ENCODE peak calls at places on chromosome 13, in ten cellular contexts. Q is astrocyte of the spinal cord; J is iris pigment epithelial cell; S is left ventricle myocardium superior; X is left lung; W is thoracic aorta; M is CD8-positive, alpha-beta memory T cell; P is mucosa of descending colon; L is NCI-H1694 treated with DMSO at 0.1 percent for 48 hours; U is sigmoid colon. R is an unnamed sample.

GRCh38 chr13:108728370-108728769 is 99.0 kb downstream of the MYO16 start:
- DNase-seq in Q (no peak), J (no peak), S (no peak), X (no peak), W (no peak), M (no peak), P (no peak), L (no peak), U (no peak), R (peak)

GRCh38 chr13:111952814-111953213 is 114.1 kb upstream of the SOX1 start:
- DNase-seq in Q (no peak), J (no peak), S (no peak), X (peak), W (no peak), M (no peak), P (no peak), L (no peak), U (no peak), R (no peak)

GRCh38 chr13:53758946-53759345 is 730.3 kb downstream of the OLFM4 start:
- DNase-seq in Q (no peak), J (no peak), S (no peak), X (no peak), W (no peak), M (no peak), P (no peak), L (no peak), U (no peak), R (peak)

GRCh38 chr13:44151474-44151873 is 222.2 kb upstream of the SERP2 start:
- DNase-seq in Q (no peak), J (no peak), S (no peak), X (no peak), W (no peak), M (no peak), P (no peak), L (no peak), U (no peak), R (peak)

GRCh38 chr13:23810842-23811241 is 78.4 kb downstream of the MIPEP start:
- DNase-seq in Q (no peak), J (no peak), S (no peak), X (no peak), W (no peak), M (no peak), P (no peak), L (no peak), U (no peak), R (no peak)

GRCh38 chr13:99352351-99353271 is 45.4 kb upstream of the GPR183 start:
- DNase-seq in Q (no peak), J (no peak), S (no peak), X (no peak), W (no peak), M (no peak), P (no peak), L (no peak), U (no peak), R (no peak)

GRCh38 chr13:21232196-21232595 is 55.7 kb downstream of the MRPL57 start:
- DNase-seq in Q (no peak), J (peak), S (peak), X (no peak), W (no peak), M (no peak), P (peak), L (no peak), U (peak), R (no peak)

GRCh38 chr13:30159446-30159839 is 147.9 kb downstream of the KATNAL1 start:
- DNase-seq in Q (peak), J (peak), S (no peak), X (no peak), W (no peak), M (no peak), P (no peak), L (no peak), U (peak), R (no peak)

GRCh38 chr13:113433391-113433916 is 19.8 kb downstream of the ADPRHL1 start:
- DNase-seq in Q (no peak), J (no peak), S (no peak), X (no peak), W (no peak), M (no peak), P (no peak), L (no peak), U (no peak), R (no peak)

GRCh38 chr13:27005556-27005955 is 166.1 kb downstream of the USP12 start:
- DNase-seq in Q (no peak), J (no peak), S (no peak), X (no peak), W (no peak), M (no peak), P (no peak), L (peak), U (peak), R (no peak)

GRCh38 chr13:33799950-33800592 is 17.9 kb upstream of the RFC3 start:
- DNase-seq in Q (peak), J (peak), S (no peak), X (no peak), W (no peak), M (peak), P (no peak), L (peak), U (no peak), R (peak)

GRCh38 chr13:106446011-106446410 is 89.5 kb downstream of the EFNB2 start:
- DNase-seq in Q (peak), J (peak), S (no peak), X (no peak), W (no peak), M (no peak), P (no peak), L (no peak), U (no peak), R (no peak)

GRCh38 chr13:70905035-70905434 is 796.8 kb upstream of the KLHL1 start:
- DNase-seq in Q (no peak), J (peak), S (no peak), X (no peak), W (no peak), M (no peak), P (no peak), L (peak), U (no peak), R (peak)

GRCh38 chr13:114128624-114129522 is 3.5 kb downstream of the RASA3 start:
- DNase-seq in Q (peak), J (peak), S (peak), X (peak), W (peak), M (peak), P (peak), L (no peak), U (peak), R (no peak)

GRCh38 chr13:75792526-75793187 is 156.5 kb downstream of the LMO7 start:
- DNase-seq in Q (no peak), J (peak), S (no peak), X (no peak), W (no peak), M (no peak), P (no peak), L (no peak), U (no peak), R (no peak)

GRCh38 chr13:40764587-40765403 is 6.2 kb downstream of the MRPS31 start:
- DNase-seq in Q (peak), J (peak), S (no peak), X (no peak), W (no peak), M (no peak), P (peak), L (no peak), U (no peak), R (no peak)

GRCh38 chr13:79413521-79413920 is 7.5 kb upstream of the RBM26 start:
- DNase-seq in Q (no peak), J (no peak), S (no peak), X (no peak), W (no peak), M (no peak), P (no peak), L (no peak), U (no peak), R (no peak)

GRCh38 chr13:91714726-91715334 is 316.4 kb downstream of the GPC5 start:
- DNase-seq in Q (no peak), J (no peak), S (no peak), X (no peak), W (no peak), M (no peak), P (no peak), L (no peak), U (no peak), R (peak)

GRCh38 chr13:110685305-110685704 is 20.6 kb downstream of the CARS2 start:
- DNase-seq in Q (peak), J (peak), S (no peak), X (no peak), W (no peak), M (no peak), P (no peak), L (no peak), U (peak), R (no peak)

GRCh38 chr13:40220299-40220935 is 446.0 kb downstream of the FOXO1 start:
- DNase-seq in Q (peak), J (peak), S (no peak), X (no peak), W (no peak), M (no peak), P (no peak), L (no peak), U (no peak), R (no peak)

GRCh38 chr13:77760893-77761292 is 63.4 kb downstream of the SLAIN1 start:
- DNase-seq in Q (no peak), J (no peak), S (no peak), X (no peak), W (no peak), M (no peak), P (no peak), L (no peak), U (no peak), R (no peak)

GRCh38 chr13:65868106-65868505 is 1362.0 kb downstream of the PCDH9 start:
- DNase-seq in Q (no peak), J (no peak), S (no peak), X (no peak), W (no peak), M (no peak), P (no peak), L (no peak), U (no peak), R (no peak)

GRCh38 chr13:24741791-24742190 is 22.2 kb upstream of the RNF17 start:
- DNase-seq in Q (no peak), J (no peak), S (no peak), X (no peak), W (no peak), M (no peak), P (no peak), L (no peak), U (no peak), R (no peak)

GRCh38 chr13:31200636-31200970 is 828 bp downstream of the B3GLCT start:
- DNase-seq in Q (peak), J (peak), S (peak), X (peak), W (no peak), M (no peak), P (peak), L (no peak), U (peak), R (peak)

GRCh38 chr13:43805071-43805468 is 18.3 kb upstream of the ENOX1 start:
- DNase-seq in Q (peak), J (peak), S (no peak), X (no peak), W (no peak), M (no peak), P (no peak), L (no peak), U (no peak), R (peak)

GRCh38 chr13:49214917-49215376 is 5.2 kb upstream of the MLNR start:
- DNase-seq in Q (no peak), J (peak), S (peak), X (peak), W (no peak), M (peak), P (peak), L (peak), U (no peak), R (no peak)

GRCh38 chr13:90868321-90868920 is 479.1 kb upstream of the MIR17HG start:
- DNase-seq in Q (peak), J (peak), S (no peak), X (no peak), W (no peak), M (no peak), P (peak), L (no peak), U (no peak), R (peak)

GRCh38 chr13:98504029-98504351 is 72.9 kb downstream of the STK24 start:
- DNase-seq in Q (peak), J (no peak), S (no peak), X (no peak), W (no peak), M (no peak), P (no peak), L (no peak), U (no peak), R (no peak)

GRCh38 chr13:27245610-27246009 is 5.7 kb upstream of the RPL21 start:
- DNase-seq in Q (no peak), J (no peak), S (no peak), X (no peak), W (no peak), M (no peak), P (no peak), L (no peak), U (no peak), R (no peak)

GRCh38 chr13:97495678-97496077 is 61.7 kb downstream of the RAP2A start:
- DNase-seq in Q (no peak), J (no peak), S (no peak), X (no peak), W (no peak), M (no peak), P (no peak), L (no peak), U (no peak), R (no peak)

GRCh38 chr13:103961784-103962183 is 895.6 kb upstream of the SLC10A2 start:
- DNase-seq in Q (no peak), J (no peak), S (no peak), X (no peak), W (no peak), M (no peak), P (no peak), L (no peak), U (no peak), R (no peak)

GRCh38 chr13:50248537-50249521 is 233.6 kb downstream of the KCNRG start:
- DNase-seq in Q (no peak), J (no peak), S (no peak), X (no peak), W (no peak), M (no peak), P (no peak), L (no peak), U (no peak), R (no peak)

GRCh38 chr13:22079961-22080360 is 409.1 kb downstream of the FGF9 start:
- DNase-seq in Q (no peak), J (no peak), S (no peak), X (no peak), W (no peak), M (no peak), P (no peak), L (no peak), U (no peak), R (no peak)

GRCh38 chr13:76720416-76720815 is 165.8 kb downstream of the KCTD12 start:
- DNase-seq in Q (no peak), J (no peak), S (no peak), X (no peak), W (no peak), M (no peak), P (no peak), L (no peak), U (no peak), R (no peak)

GRCh38 chr13:102798653-102799543 is at the start of the genes BIVM and POGLUT2:
- DNase-seq in Q (peak), J (peak), S (peak), X (peak), W (peak), M (peak), P (peak), L (peak), U (peak), R (peak)

GRCh38 chr13:44575741-44576395 is at the start of gene TSC22D1:
- DNase-seq in Q (peak), J (peak), S (peak), X (peak), W (no peak), M (peak), P (peak), L (no peak), U (peak), R (peak)

GRCh38 chr13:111382877-111383276 is 62.4 kb downstream of the TEX29 start:
- DNase-seq in Q (no peak), J (no peak), S (no peak), X (no peak), W (no peak), M (no peak), P (no peak), L (no peak), U (no peak), R (no peak)

GRCh38 chr13:77265336-77265735 is 61.6 kb downstream of the MYCBP2 start:
- DNase-seq in Q (no peak), J (no peak), S (no peak), X (no peak), W (no peak), M (no peak), P (no peak), L (no peak), U (no peak), R (no peak)

R was measured in NCI-H82.